ENCODE peak calls at places on chromosomes 16 and 17, in ten cellular contexts. One of them, this sample, is unnamed. For H3K9me3, the result is how much of the 10 kb centered on the place peaks cover.

GRCh38 chr17:14396542-14396941 is 95.7 kb downstream of the HS3ST3B1 start:
- DNase-seq in T-helper 17 cell: no peak
- DNase-seq in PC-3: no peak
- DNase-seq in A549: peak
- DNase-seq in fibroblast of lung: peak
- DNase-seq in adrenal gland: no peak
- DNase-seq in BE2C: no peak
- DNase-seq in left ventricle myocardium inferior: no peak
- DNase-seq in CD4-positive, CD25-positive, alpha-beta regulatory T cell: peak
- DNase-seq in tibial nerve: no peak
- DNase-seq in this sample: no peak

GRCh38 chr16:71472041-71472440 is 10.0 kb upstream of the ZNF23 start:
- DNase-seq in left ventricle myocardium inferior: no peak
- DNase-seq in CD4-positive, CD25-positive, alpha-beta regulatory T cell: no peak
- DNase-seq in T-helper 17 cell: no peak
- DNase-seq in A549: no peak
- DNase-seq in tibial nerve: no peak
- DNase-seq in PC-3: no peak
- DNase-seq in fibroblast of lung: no peak
- DNase-seq in BE2C: no peak
- DNase-seq in adrenal gland: no peak
- DNase-seq in this sample: no peak

GRCh38 chr17:19013806-19014627 is 9.5 kb upstream of the FAM83G start:
- DNase-seq in adrenal gland: no peak
- DNase-seq in CD4-positive, CD25-positive, alpha-beta regulatory T cell: no peak
- DNase-seq in tibial nerve: no peak
- DNase-seq in PC-3: no peak
- DNase-seq in T-helper 17 cell: no peak
- DNase-seq in left ventricle myocardium inferior: no peak
- DNase-seq in BE2C: no peak
- DNase-seq in fibroblast of lung: peak
- DNase-seq in A549: no peak
- DNase-seq in this sample: no peak

GRCh38 chr17:2814499-2815341 is 18.5 kb downstream of the RAP1GAP2 start:
- DNase-seq in T-helper 17 cell: peak
- DNase-seq in BE2C: no peak
- DNase-seq in adrenal gland: no peak
- DNase-seq in A549: no peak
- DNase-seq in left ventricle myocardium inferior: no peak
- DNase-seq in tibial nerve: no peak
- DNase-seq in CD4-positive, CD25-positive, alpha-beta regulatory T cell: peak
- DNase-seq in fibroblast of lung: peak
- DNase-seq in PC-3: peak
- DNase-seq in this sample: no peak

GRCh38 chr17:28370035-28370743 is at the start of gene VTN:
- DNase-seq in BE2C: peak
- DNase-seq in PC-3: no peak
- DNase-seq in left ventricle myocardium inferior: peak
- DNase-seq in CD4-positive, CD25-positive, alpha-beta regulatory T cell: no peak
- DNase-seq in adrenal gland: peak
- DNase-seq in fibroblast of lung: peak
- DNase-seq in A549: peak
- DNase-seq in T-helper 17 cell: no peak
- DNase-seq in tibial nerve: no peak
- DNase-seq in this sample: no peak

GRCh38 chr16:65280988-65281530 is 159.2 kb upstream of the CDH11 start:
- DNase-seq in adrenal gland: no peak
- DNase-seq in tibial nerve: no peak
- DNase-seq in CD4-positive, CD25-positive, alpha-beta regulatory T cell: no peak
- DNase-seq in PC-3: no peak
- DNase-seq in fibroblast of lung: no peak
- DNase-seq in BE2C: no peak
- DNase-seq in left ventricle myocardium inferior: no peak
- DNase-seq in A549: no peak
- DNase-seq in T-helper 17 cell: no peak
- DNase-seq in this sample: no peak

GRCh38 chr17:32529604-32530003 is 42.8 kb downstream of the CDK5R1 start:
- DNase-seq in A549: no peak
- DNase-seq in PC-3: no peak
- DNase-seq in fibroblast of lung: no peak
- DNase-seq in T-helper 17 cell: no peak
- DNase-seq in left ventricle myocardium inferior: no peak
- DNase-seq in BE2C: no peak
- DNase-seq in CD4-positive, CD25-positive, alpha-beta regulatory T cell: no peak
- DNase-seq in tibial nerve: no peak
- DNase-seq in adrenal gland: no peak
- DNase-seq in this sample: no peak

GRCh38 chr17:83204230-83204725 is 124.9 kb downstream of the METRNL start:
- DNase-seq in tibial nerve: peak
- DNase-seq in BE2C: no peak
- DNase-seq in PC-3: no peak
- DNase-seq in adrenal gland: no peak
- DNase-seq in fibroblast of lung: no peak
- DNase-seq in A549: no peak
- DNase-seq in CD4-positive, CD25-positive, alpha-beta regulatory T cell: no peak
- DNase-seq in T-helper 17 cell: no peak
- DNase-seq in left ventricle myocardium inferior: no peak
- DNase-seq in this sample: no peak

GRCh38 chr16:35344012-35344762 is 1884.8 kb downstream of the TP53TG3F start:
- DNase-seq in tibial nerve: no peak
- DNase-seq in CD4-positive, CD25-positive, alpha-beta regulatory T cell: no peak
- DNase-seq in fibroblast of lung: no peak
- DNase-seq in PC-3: no peak
- DNase-seq in adrenal gland: no peak
- DNase-seq in A549: no peak
- DNase-seq in BE2C: no peak
- DNase-seq in T-helper 17 cell: no peak
- DNase-seq in left ventricle myocardium inferior: no peak
- DNase-seq in this sample: no peak

GRCh38 chr16:35342012-35342411 is 1882.6 kb downstream of the TP53TG3F start:
- DNase-seq in PC-3: no peak
- DNase-seq in A549: no peak
- DNase-seq in fibroblast of lung: no peak
- DNase-seq in CD4-positive, CD25-positive, alpha-beta regulatory T cell: no peak
- DNase-seq in left ventricle myocardium inferior: no peak
- DNase-seq in T-helper 17 cell: no peak
- DNase-seq in BE2C: no peak
- DNase-seq in tibial nerve: no peak
- DNase-seq in adrenal gland: no peak
- DNase-seq in this sample: no peak

DNA sequence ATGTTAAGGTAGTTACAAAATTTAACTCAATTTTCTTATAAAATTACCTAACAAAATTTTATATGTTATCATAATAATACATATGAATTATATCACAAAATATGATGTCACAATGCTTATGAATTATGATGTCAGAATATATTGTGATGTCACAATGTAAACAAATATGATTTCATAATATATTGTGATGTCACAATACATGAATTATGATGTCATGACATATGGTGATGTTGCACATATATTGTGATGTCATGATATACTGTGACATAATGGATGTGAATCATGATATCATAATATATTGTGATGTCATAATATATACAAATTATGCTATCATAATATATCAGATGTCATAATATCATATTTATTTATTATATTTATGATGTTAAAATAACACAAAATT is 1879.9 kb downstream of the TP53TG3F start:
- DNase-seq in A549: no peak
- DNase-seq in adrenal gland: no peak
- DNase-seq in left ventricle myocardium inferior: no peak
- DNase-seq in CD4-positive, CD25-positive, alpha-beta regulatory T cell: no peak
- DNase-seq in T-helper 17 cell: no peak
- DNase-seq in tibial nerve: no peak
- DNase-seq in BE2C: no peak
- DNase-seq in PC-3: no peak
- DNase-seq in fibroblast of lung: no peak
- DNase-seq in this sample: no peak
- H3K9me3 ChIP-seq in A549: under half
- H3K9me3 ChIP-seq in adrenal gland: under half
- H3K9me3 ChIP-seq in left ventricle myocardium inferior: under half
- H3K9me3 ChIP-seq in CD4-positive, CD25-positive, alpha-beta regulatory T cell: under half
- H3K9me3 ChIP-seq in T-helper 17 cell: under half
- H3K9me3 ChIP-seq in tibial nerve: under half
- H3K9me3 ChIP-seq in BE2C: under half
- H3K9me3 ChIP-seq in PC-3: under half
- H3K9me3 ChIP-seq in fibroblast of lung: under half
- H3K9me3 ChIP-seq in this sample: under half

DNA sequence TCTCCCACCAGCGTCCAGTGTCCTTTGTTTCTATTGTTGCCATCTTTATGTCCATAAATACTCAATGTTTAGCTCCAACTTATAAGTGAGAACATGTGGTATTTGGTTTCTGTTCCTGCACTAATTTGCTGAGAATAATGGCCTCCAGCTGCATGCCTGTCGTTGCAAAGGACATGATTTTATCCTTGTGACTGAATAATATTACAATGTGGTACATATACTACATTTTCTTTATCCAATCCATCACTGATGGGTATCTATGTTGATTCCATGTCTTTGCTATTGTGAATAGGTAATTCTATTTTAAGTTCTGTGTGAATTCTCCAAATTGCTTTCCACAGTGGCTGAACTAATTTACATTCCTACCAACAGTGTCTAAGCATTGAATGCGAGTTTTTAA is 578.6 kb upstream of the CA10 start:
- DNase-seq in BE2C: no peak
- DNase-seq in adrenal gland: no peak
- DNase-seq in CD4-positive, CD25-positive, alpha-beta regulatory T cell: no peak
- DNase-seq in fibroblast of lung: no peak
- DNase-seq in tibial nerve: no peak
- DNase-seq in T-helper 17 cell: no peak
- DNase-seq in PC-3: no peak
- DNase-seq in A549: no peak
- DNase-seq in left ventricle myocardium inferior: no peak
- DNase-seq in this sample: no peak
- H3K9me3 ChIP-seq in BE2C: under half
- H3K9me3 ChIP-seq in adrenal gland: under half
- H3K9me3 ChIP-seq in CD4-positive, CD25-positive, alpha-beta regulatory T cell: under half
- H3K9me3 ChIP-seq in fibroblast of lung: under half
- H3K9me3 ChIP-seq in tibial nerve: under half
- H3K9me3 ChIP-seq in T-helper 17 cell: under half
- H3K9me3 ChIP-seq in PC-3: under half
- H3K9me3 ChIP-seq in A549: under half
- H3K9me3 ChIP-seq in left ventricle myocardium inferior: under half
- H3K9me3 ChIP-seq in this sample: under half

GRCh38 chr16:35752773-35753558 is 2293.6 kb downstream of the TP53TG3F start:
- DNase-seq in A549: no peak
- DNase-seq in CD4-positive, CD25-positive, alpha-beta regulatory T cell: no peak
- DNase-seq in PC-3: no peak
- DNase-seq in left ventricle myocardium inferior: no peak
- DNase-seq in BE2C: no peak
- DNase-seq in T-helper 17 cell: no peak
- DNase-seq in fibroblast of lung: no peak
- DNase-seq in tibial nerve: no peak
- DNase-seq in adrenal gland: peak
- DNase-seq in this sample: no peak

GRCh38 chr16:35752012-35752772 is 2292.8 kb downstream of the TP53TG3F start:
- DNase-seq in PC-3: no peak
- DNase-seq in CD4-positive, CD25-positive, alpha-beta regulatory T cell: no peak
- DNase-seq in T-helper 17 cell: no peak
- DNase-seq in fibroblast of lung: no peak
- DNase-seq in BE2C: no peak
- DNase-seq in left ventricle myocardium inferior: no peak
- DNase-seq in A549: no peak
- DNase-seq in adrenal gland: peak
- DNase-seq in tibial nerve: no peak
- DNase-seq in this sample: no peak

GRCh38 chr16:35751191-35751941 is 2292.0 kb downstream of the TP53TG3F start:
- DNase-seq in adrenal gland: peak
- DNase-seq in fibroblast of lung: no peak
- DNase-seq in A549: no peak
- DNase-seq in left ventricle myocardium inferior: no peak
- DNase-seq in CD4-positive, CD25-positive, alpha-beta regulatory T cell: no peak
- DNase-seq in T-helper 17 cell: no peak
- DNase-seq in PC-3: no peak
- DNase-seq in tibial nerve: no peak
- DNase-seq in BE2C: no peak
- DNase-seq in this sample: peak

GRCh38 chr16:35753559-35754390 is 2294.4 kb downstream of the TP53TG3F start:
- DNase-seq in BE2C: no peak
- DNase-seq in adrenal gland: peak
- DNase-seq in CD4-positive, CD25-positive, alpha-beta regulatory T cell: no peak
- DNase-seq in T-helper 17 cell: no peak
- DNase-seq in left ventricle myocardium inferior: no peak
- DNase-seq in fibroblast of lung: no peak
- DNase-seq in PC-3: no peak
- DNase-seq in tibial nerve: no peak
- DNase-seq in A549: no peak
- DNase-seq in this sample: no peak

DNA sequence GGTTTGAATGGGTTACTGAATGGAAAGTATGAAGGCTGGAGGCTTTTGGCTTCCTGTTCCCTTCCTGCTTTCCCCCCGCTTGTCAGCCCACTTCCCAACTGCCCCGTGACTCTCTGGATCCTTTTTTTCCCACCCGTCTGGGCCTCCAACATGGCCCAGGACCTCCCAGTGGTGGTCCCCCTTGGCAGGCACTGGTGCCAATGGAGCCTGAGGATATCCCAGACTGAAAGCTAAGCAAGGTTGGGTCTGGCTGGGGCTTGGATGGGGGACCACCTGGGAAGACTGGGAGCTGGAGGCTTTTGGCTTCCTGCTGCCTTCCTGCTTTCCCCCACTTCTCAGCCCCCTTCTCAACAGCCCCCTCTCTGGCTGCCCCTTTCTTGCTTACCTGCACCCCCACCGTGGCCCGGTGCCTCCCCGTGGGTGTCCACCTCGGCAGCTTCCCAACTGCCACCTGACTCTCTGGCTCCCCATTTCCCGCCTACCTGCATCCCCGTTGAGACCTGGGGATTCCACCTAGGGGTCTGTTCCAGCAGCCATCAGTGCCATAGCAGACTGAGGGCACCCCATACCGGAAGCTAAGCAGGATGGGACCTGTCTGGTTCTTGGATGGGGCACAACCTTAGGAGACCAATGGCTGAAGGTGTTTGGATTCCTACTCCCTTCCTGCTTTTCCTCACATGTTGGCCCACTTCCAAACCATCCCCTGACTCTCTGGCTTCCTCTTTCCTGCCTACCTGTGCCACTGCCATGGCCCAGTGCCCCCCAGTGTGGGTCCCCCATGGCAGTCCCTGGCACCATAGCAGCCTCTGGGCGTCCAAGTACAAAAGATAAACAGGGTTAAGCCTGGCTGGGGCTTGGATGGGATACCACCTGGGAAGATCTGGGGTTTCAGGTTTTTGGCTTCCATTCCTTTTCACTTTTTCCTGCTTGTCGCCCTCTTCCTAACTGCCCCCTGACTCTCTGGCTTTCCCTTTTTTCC is 2295.3 kb downstream of the TP53TG3F start:
- DNase-seq in PC-3: no peak
- DNase-seq in tibial nerve: no peak
- DNase-seq in adrenal gland: peak
- DNase-seq in CD4-positive, CD25-positive, alpha-beta regulatory T cell: no peak
- DNase-seq in left ventricle myocardium inferior: no peak
- DNase-seq in fibroblast of lung: no peak
- DNase-seq in T-helper 17 cell: no peak
- DNase-seq in BE2C: no peak
- DNase-seq in A549: no peak
- DNase-seq in this sample: no peak
- H3K9me3 ChIP-seq in PC-3: under half
- H3K9me3 ChIP-seq in tibial nerve: under half
- H3K9me3 ChIP-seq in adrenal gland: under half
- H3K9me3 ChIP-seq in CD4-positive, CD25-positive, alpha-beta regulatory T cell: half or more
- H3K9me3 ChIP-seq in left ventricle myocardium inferior: under half
- H3K9me3 ChIP-seq in fibroblast of lung: under half
- H3K9me3 ChIP-seq in T-helper 17 cell: under half
- H3K9me3 ChIP-seq in BE2C: under half
- H3K9me3 ChIP-seq in A549: under half
- H3K9me3 ChIP-seq in this sample: under half

GRCh38 chr17:56926270-56926669 is 12.4 kb upstream of the TRIM25 start:
- DNase-seq in fibroblast of lung: no peak
- DNase-seq in T-helper 17 cell: no peak
- DNase-seq in PC-3: no peak
- DNase-seq in adrenal gland: no peak
- DNase-seq in tibial nerve: no peak
- DNase-seq in CD4-positive, CD25-positive, alpha-beta regulatory T cell: no peak
- DNase-seq in A549: no peak
- DNase-seq in BE2C: no peak
- DNase-seq in left ventricle myocardium inferior: no peak
- DNase-seq in this sample: no peak
- H3K9me3 ChIP-seq in fibroblast of lung: under half
- H3K9me3 ChIP-seq in T-helper 17 cell: under half
- H3K9me3 ChIP-seq in PC-3: under half
- H3K9me3 ChIP-seq in adrenal gland: under half
- H3K9me3 ChIP-seq in tibial nerve: under half
- H3K9me3 ChIP-seq in CD4-positive, CD25-positive, alpha-beta regulatory T cell: under half
- H3K9me3 ChIP-seq in A549: under half
- H3K9me3 ChIP-seq in BE2C: under half
- H3K9me3 ChIP-seq in left ventricle myocardium inferior: under half
- H3K9me3 ChIP-seq in this sample: under half

This sample was measured in keratinocyte.